ENCODE peak calls at places on chromosomes 1 and 21, in eight cellular contexts. P, M, B, W, E, G, L and J are unnamed samples.

GRCh38 chr1:206589206-206589605 is 23.1 kb downstream of the EIF2D start:
- DNase-seq in P (peak), M (no peak), B (no peak), W (no peak), E (no peak), G (no peak), L (no peak), J (peak)

GRCh38 chr1:207007352-207008033 is 25.1 kb downstream of the C1orf116 start:
- DNase-seq in P (peak), M (peak), B (no peak), W (no peak), E (no peak), G (peak), L (peak), J (peak)

GRCh38 chr1:156524481-156524869 is 23.9 kb upstream of the MEF2D start:
- DNase-seq in P (no peak), M (no peak), B (no peak), W (no peak), E (peak), G (no peak), L (no peak), J (no peak)

GRCh38 chr1:235831148-235831547 is 35.6 kb downstream of the LYST start:
- DNase-seq in P (peak), M (no peak), B (no peak), W (peak), E (no peak), G (no peak), L (no peak), J (peak)

GRCh38 chr1:30763654-30764248 is 6.2 kb upstream of the LAPTM5 start:
- DNase-seq in P (peak), M (no peak), B (no peak), W (no peak), E (no peak), G (no peak), L (no peak), J (peak)

GRCh38 chr21:46256501-46256994 is 28.0 kb upstream of the LSS start:
- DNase-seq in P (no peak), M (no peak), B (no peak), W (no peak), E (no peak), G (no peak), L (no peak), J (no peak)

GRCh38 chr1:44347280-44347679 is 7.8 kb downstream of the ERI3 start:
- DNase-seq in P (no peak), M (no peak), B (no peak), W (no peak), E (no peak), G (no peak), L (no peak), J (no peak)

GRCh38 chr1:10514490-10515235 is 39.9 kb downstream of the PEX14 start:
- DNase-seq in P (peak), M (peak), B (peak), W (no peak), E (peak), G (no peak), L (no peak), J (peak)

GRCh38 chr1:64653466-64653865 is 91.4 kb upstream of the RAVER2 start:
- DNase-seq in P (no peak), M (no peak), B (no peak), W (no peak), E (no peak), G (no peak), L (no peak), J (no peak)